ENCODE peak calls at places on chromosomes 1 and 21, in five cellular contexts. One of them, this sample, is unnamed.

GRCh38 chr1:73593804-73594203 is 604.2 kb downstream of the LRRIQ3 start:
- DNase-seq in ureter: no peak
- DNase-seq in NCI-H524: no peak
- DNase-seq in NCI-H1092: no peak
- DNase-seq in GDM1: no peak
- DNase-seq in this sample: peak

GRCh38 chr1:40251456-40251855 is 3.7 kb downstream of the TMCO2 start:
- DNase-seq in ureter: no peak
- DNase-seq in NCI-H524: no peak
- DNase-seq in NCI-H1092: no peak
- DNase-seq in GDM1: no peak
- DNase-seq in this sample: no peak

GRCh38 chr1:201307760-201308499 is 24.6 kb downstream of the PKP1 start:
- DNase-seq in ureter: peak
- DNase-seq in NCI-H524: no peak
- DNase-seq in NCI-H1092: no peak
- DNase-seq in GDM1: no peak
- DNase-seq in this sample: no peak

GRCh38 chr1:212952596-212952995 is 2.3 kb downstream of the VASH2 start:
- DNase-seq in ureter: no peak
- DNase-seq in NCI-H524: no peak
- DNase-seq in NCI-H1092: no peak
- DNase-seq in GDM1: no peak
- DNase-seq in this sample: no peak

GRCh38 chr1:207876129-207876528 is 34.8 kb downstream of the CD34 start:
- DNase-seq in ureter: no peak
- DNase-seq in NCI-H524: no peak
- DNase-seq in NCI-H1092: no peak
- DNase-seq in GDM1: no peak
- DNase-seq in this sample: no peak

GRCh38 chr1:204826970-204827369 is 43.7 kb upstream of the NFASC start:
- DNase-seq in ureter: no peak
- DNase-seq in NCI-H524: peak
- DNase-seq in NCI-H1092: no peak
- DNase-seq in GDM1: no peak
- DNase-seq in this sample: no peak

GRCh38 chr1:19395678-19396192 is 83.6 kb downstream of the SLC66A1 start:
- DNase-seq in ureter: no peak
- DNase-seq in NCI-H524: no peak
- DNase-seq in NCI-H1092: no peak
- DNase-seq in GDM1: no peak
- DNase-seq in this sample: peak

GRCh38 chr1:44408181-44409018 is 3.3 kb downstream of the RNF220 start:
- DNase-seq in ureter: no peak
- DNase-seq in NCI-H524: no peak
- DNase-seq in NCI-H1092: no peak
- DNase-seq in GDM1: peak
- DNase-seq in this sample: peak

GRCh38 chr1:229030642-229031390 is 240.1 kb upstream of the RAB4A start:
- DNase-seq in ureter: no peak
- DNase-seq in NCI-H524: no peak
- DNase-seq in NCI-H1092: no peak
- DNase-seq in GDM1: no peak
- DNase-seq in this sample: no peak

GRCh38 chr1:203590559-203590958 is 36.1 kb upstream of the ATP2B4 start:
- DNase-seq in ureter: no peak
- DNase-seq in NCI-H524: no peak
- DNase-seq in NCI-H1092: no peak
- DNase-seq in GDM1: no peak
- DNase-seq in this sample: no peak

GRCh38 chr1:228036701-228037231 is 30.0 kb downstream of the WNT3A start:
- DNase-seq in ureter: no peak
- DNase-seq in NCI-H524: no peak
- DNase-seq in NCI-H1092: no peak
- DNase-seq in GDM1: no peak
- DNase-seq in this sample: no peak

GRCh38 chr21:37266515-37267221 is 466 bp downstream of the VPS26C start:
- DNase-seq in ureter: no peak
- DNase-seq in NCI-H524: peak
- DNase-seq in NCI-H1092: no peak
- DNase-seq in GDM1: no peak
- DNase-seq in this sample: peak

GRCh38 chr1:228337711-228338520 is 68.7 kb downstream of the TRIM11 start:
- DNase-seq in ureter: no peak
- DNase-seq in NCI-H524: no peak
- DNase-seq in NCI-H1092: no peak
- DNase-seq in GDM1: no peak
- DNase-seq in this sample: no peak

GRCh38 chr1:185337221-185337620 is 20.2 kb upstream of the IVNS1ABP start:
- DNase-seq in ureter: no peak
- DNase-seq in NCI-H524: no peak
- DNase-seq in NCI-H1092: no peak
- DNase-seq in GDM1: peak
- DNase-seq in this sample: peak

GRCh38 chr1:46519209-46519608 is 29.6 kb downstream of the DMBX1 start:
- DNase-seq in ureter: no peak
- DNase-seq in NCI-H524: no peak
- DNase-seq in NCI-H1092: no peak
- DNase-seq in GDM1: no peak
- DNase-seq in this sample: no peak

GRCh38 chr1:243605604-243606003 is 244.4 kb downstream of the AKT3 start:
- DNase-seq in ureter: no peak
- DNase-seq in NCI-H524: no peak
- DNase-seq in NCI-H1092: no peak
- DNase-seq in GDM1: no peak
- DNase-seq in this sample: no peak